ENCODE peak calls at places on chromosomes 7 and 10, in four cellular contexts. H, S, T and R are unnamed samples.

GRCh38 chr10:50788951-50789904 is 49.5 kb downstream of the ASAH2B start:
- DNase-seq in H (peak; percentile 51), S (no peak), T (peak; percentile 74), R (peak; percentile 8)

GRCh38 chr7:107582906-107583305 is 2.9 kb downstream of the BCAP29 start:
- DNase-seq in H (no peak), S (no peak), T (no peak), R (no peak)

GRCh38 chr7:21580073-21580521 is 37.3 kb downstream of the DNAH11 start:
- DNase-seq in H (no peak), S (no peak), T (peak; percentile 75), R (peak; percentile 51)

GRCh38 chr10:43000651-43001426 is 76.0 kb upstream of the RET start:
- DNase-seq in H (no peak), S (no peak), T (no peak), R (no peak)

GRCh38 chr7:1554332-1555045 is 1.5 kb downstream of the TMEM184A start:
- DNase-seq in H (no peak), S (no peak), T (no peak), R (no peak)

GRCh38 chr10:14612873-14613569 is 161.7 kb downstream of the FAM107B start:
- DNase-seq in H (no peak), S (no peak), T (no peak), R (no peak)

GRCh38 chr10:99172130-99172738 is 63.4 kb downstream of the HPSE2 start:
- DNase-seq in H (peak; percentile 51), S (no peak), T (peak; percentile 42), R (peak; percentile 29)

GRCh38 chr7:6615853-6616555 is 594 bp downstream of the ZNF853 start:
- DNase-seq in H (no peak), S (no peak), T (no peak), R (no peak)

GRCh38 chr7:136847858-136848257 is 20.6 kb upstream of the CHRM2 start:
- DNase-seq in H (no peak), S (no peak), T (no peak), R (no peak)

GRCh38 chr7:36182854-36183604 is 30.0 kb downstream of the EEPD1 start:
- DNase-seq in H (no peak), S (no peak), T (no peak), R (no peak)

GRCh38 chr10:44578271-44578670 is 193.4 kb upstream of the CXCL12 start:
- DNase-seq in H (no peak), S (no peak), T (no peak), R (no peak)

GRCh38 chr10:97412891-97413304 is 11.8 kb upstream of the RRP12 start:
- DNase-seq in H (peak; percentile 51), S (no peak), T (no peak), R (peak; percentile 33)

GRCh38 chr10:72034040-72034499 is 54.3 kb downstream of the SPOCK2 start:
- DNase-seq in H (no peak), S (no peak), T (no peak), R (no peak)

GRCh38 chr7:157556339-157556944 is 219.6 kb downstream of the DNAJB6 start:
- DNase-seq in H (no peak), S (no peak), T (no peak), R (no peak)

DNA sequence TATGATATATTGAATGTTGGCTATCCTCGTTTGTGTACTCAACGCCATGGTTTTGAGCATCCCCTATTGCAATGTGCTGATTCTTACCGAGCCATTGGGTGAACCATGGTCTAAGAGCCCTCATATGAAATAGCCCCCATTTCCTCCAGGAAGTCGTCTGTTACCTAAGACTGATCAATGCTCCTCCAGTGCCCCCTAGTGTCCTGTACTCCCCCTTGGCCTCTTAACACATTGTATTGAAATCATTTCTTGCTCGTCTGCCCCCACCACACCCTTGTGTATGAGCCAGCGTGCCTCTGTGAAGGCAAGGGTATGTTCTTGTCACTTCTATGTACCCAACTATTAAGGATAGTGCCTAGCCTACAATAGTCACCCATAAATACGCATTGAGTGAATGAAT is 11.2 kb upstream of the SLC35B4 start:
- DNase-seq in H (peak; percentile 75), S (no peak), T (peak; percentile 47), R (peak; percentile 83)
- TF ChIP-seq CTCF in H (peak; percentile 67), S (no peak), T (peak; percentile 49), R (peak; percentile 69)

GRCh38 chr10:120460776-120461175 is 3.7 kb downstream of the PLPP4 start:
- DNase-seq in H (no peak), S (no peak), T (peak; percentile 84), R (no peak)
- H3K4me3 ChIP-seq in H (no peak overlapping the region), S (no peak overlapping the region), T (no peak overlapping the region), R (no peak overlapping the region)

GRCh38 chr7:141014523-141015395 is at the start of gene MRPS33:
- DNase-seq in H (peak; percentile 91), S (peak; percentile 97), T (peak; percentile 97), R (peak; percentile 97)
- TF ChIP-seq CTCF in H (peak; percentile 69), S (no peak), T (peak; percentile 25), R (peak; percentile 74)

GRCh38 chr10:102398172-102399020 is 2.9 kb downstream of the NFKB2 start:
- DNase-seq in H (no peak), S (peak; percentile 64), T (no peak), R (no peak)
- H3K4me3 ChIP-seq in H (peak overlapping the region; percentile 63), S (peak overlapping the region; percentile 71), T (no peak overlapping the region), R (peak overlapping the region; percentile 97)

GRCh38 chr7:117459735-117460134 is 20.1 kb upstream of the CFTR start:
- DNase-seq in H (no peak), S (no peak), T (no peak), R (no peak)

GRCh38 chr7:117458977-117459583 is 20.7 kb upstream of the CFTR start:
- DNase-seq in H (peak; percentile 21), S (no peak), T (peak; percentile 61), R (peak; percentile 24)
- TF ChIP-seq CTCF in H (peak; percentile 63), S (peak; percentile 43), T (peak; percentile 57), R (peak; percentile 51)

DNA sequence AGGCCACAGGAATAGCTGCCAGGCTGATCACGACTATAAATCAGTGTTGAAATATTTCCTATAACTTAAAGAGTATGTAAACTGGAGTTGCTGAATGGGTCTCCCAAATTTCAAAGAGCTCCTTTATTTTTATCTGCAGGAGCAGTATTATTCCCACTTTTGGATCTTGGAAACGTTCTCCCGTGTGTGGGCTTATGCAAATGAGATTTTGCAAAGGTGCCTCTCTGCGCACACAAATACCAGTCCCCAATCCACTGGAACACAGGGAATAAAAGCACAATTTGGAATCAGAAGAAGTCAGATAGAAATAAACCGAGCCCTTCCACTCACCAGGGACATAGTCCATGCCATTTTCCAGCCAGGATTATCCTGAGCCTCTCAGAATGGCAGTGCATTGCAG is 350.2 kb upstream of the CELF2 start:
- DNase-seq in H (no peak), S (no peak), T (no peak), R (no peak)
- H3K4me3 ChIP-seq in H (no peak overlapping the region), S (no peak overlapping the region), T (no peak overlapping the region), R (no peak overlapping the region)